ENCODE peak calls at places on chromosomes 6 and 20, in six cellular contexts. I is activated T-helper 2 cell treated with anti-CD3 and anti-CD28 coated beads, Interferon-gamma antibody, Interleukin-2, Interleukin-4, amounts not matched to agents 10 μg/mL and 5 μg/mL and 100 μg/mL, durations not matched to agents 14 hours and 24 hours and 36 hours; J is psoas muscle; P is T-helper 1 cell; H is NAMALWA; S is cardiac muscle cell. X is an unnamed sample.

GRCh38 chr20:64131406-64131805 is 24.0 kb upstream of the NPBWR2 start:
- DNase-seq in I (no peak), H (no peak), J (no peak), P (no peak), S (no peak), X (no peak)

GRCh38 chr6:160042014-160042773 is 73.3 kb downstream of the IGF2R start:
- DNase-seq in H (no peak), I (no peak), S (no peak), J (no peak), P (no peak), X (no peak)

GRCh38 chr20:25247100-25247665 is 702 bp upstream of the PYGB start:
- DNase-seq in S (peak; percentile 85), I (no peak), H (peak; percentile 36), P (no peak), J (peak; percentile 73), X (no peak)

GRCh38 chr6:15905488-15906392 is 223.1 kb upstream of the MYLIP start:
- DNase-seq in H (peak; percentile 15), J (no peak), S (peak; percentile 18), P (no peak), I (no peak), X (no peak)

GRCh38 chr6:52574709-52575489 is 2.0 kb downstream of the TRAM2 start:
- DNase-seq in S (no peak), I (peak; percentile 69), P (peak; percentile 44), H (peak; percentile 18), J (no peak), X (peak; percentile 46)

GRCh38 chr6:31582230-31582601 is at the start of gene LTB:
- DNase-seq in J (no peak), P (peak; percentile 62), S (no peak), I (no peak), H (peak; percentile 65), X (peak; percentile 67)

GRCh38 chr20:48079028-48079427 is 293.7 kb upstream of the SULF2 start:
- DNase-seq in H (no peak), J (no peak), S (no peak), I (no peak), P (no peak), X (no peak)

GRCh38 chr6:845581-845980 is 152.6 kb upstream of the EXOC2 start:
- DNase-seq in I (no peak), H (no peak), S (no peak), P (no peak), J (no peak), X (no peak)

GRCh38 chr6:113565306-113565705 is 291.8 kb upstream of the MARCKS start:
- DNase-seq in P (no peak), S (no peak), J (no peak), I (no peak), H (no peak), X (no peak)

GRCh38 chr6:27630727-27631613 is 158.1 kb upstream of the ZNF184 start:
- DNase-seq in P (no peak), S (peak; percentile 78), H (no peak), J (no peak), I (peak; percentile 37), X (peak; percentile 38)

GRCh38 chr6:74289881-74290280 is 593.9 kb downstream of the CD109 start:
- DNase-seq in P (no peak), S (no peak), I (no peak), J (no peak), H (no peak), X (no peak)

GRCh38 chr6:143187173-143187908 is 126.7 kb downstream of the AIG1 start:
- DNase-seq in P (no peak), I (no peak), S (no peak), J (no peak), H (no peak), X (no peak)

GRCh38 chr20:36644032-36644712 is 1.8 kb downstream of the SLA2 start:
- DNase-seq in J (no peak), S (no peak), H (no peak), I (peak; percentile 38), P (peak; percentile 48), X (peak; percentile 72)

GRCh38 chr6:912871-913663 is 220.1 kb upstream of the EXOC2 start:
- DNase-seq in P (no peak), J (no peak), S (peak; percentile 28), H (no peak), I (no peak), X (no peak)

GRCh38 chr6:2845880-2846208 is 4.2 kb upstream of the SERPINB1 start:
- DNase-seq in H (no peak), S (no peak), I (no peak), P (no peak), J (no peak), X (no peak)

GRCh38 chr6:141675957-141676356 is 456.8 kb upstream of the GJE1 start:
- DNase-seq in J (no peak), I (no peak), P (no peak), H (peak; percentile 7), S (no peak), X (no peak)

GRCh38 chr6:14775528-14775927 is 470.3 kb upstream of the JARID2 start:
- DNase-seq in P (no peak), S (no peak), H (no peak), J (no peak), I (no peak), X (no peak)

GRCh38 chr20:31602779-31603441 is 2.2 kb upstream of the ID1 start:
- DNase-seq in P (no peak), J (no peak), I (peak; percentile 43), H (peak; percentile 92), S (no peak), X (no peak)

GRCh38 chr6:36578030-36578825 is 15.9 kb upstream of the SRSF3 start:
- DNase-seq in I (no peak), H (no peak), J (no peak), P (no peak), S (no peak), X (no peak)

GRCh38 chr20:50528129-50528528 is 17.9 kb downstream of the PTPN1 start:
- DNase-seq in I (no peak), S (no peak), H (no peak), P (no peak), J (no peak), X (no peak)

GRCh38 chr20:53606364-53606985 is 12.8 kb upstream of the ZNF217 start:
- DNase-seq in S (no peak), H (no peak), J (no peak), I (no peak), P (no peak), X (no peak)

GRCh38 chr6:34547921-34548644 is 8.0 kb downstream of the SPDEF start:
- DNase-seq in S (no peak), I (no peak), P (no peak), H (no peak), J (no peak), X (no peak)

GRCh38 chr20:36255445-36255844 is 19.2 kb downstream of the AAR2 start:
- DNase-seq in J (no peak), S (no peak), I (no peak), P (no peak), H (no peak), X (peak; percentile 9)

GRCh38 chr6:151263967-151264366 is 24.2 kb downstream of the AKAP12 start:
- DNase-seq in H (no peak), I (no peak), J (peak; percentile 70), S (no peak), P (no peak), X (no peak)

GRCh38 chr20:8974009-8974708 is 94.7 kb upstream of the PLCB4 start:
- DNase-seq in J (no peak), I (no peak), S (no peak), P (no peak), H (no peak), X (no peak)

GRCh38 chr20:35506872-35507638 is 22.4 kb downstream of the C20orf173 start:
- DNase-seq in S (no peak), I (no peak), P (no peak), J (peak; percentile 22), H (no peak), X (no peak)

GRCh38 chr6:18405477-18406293 is 18.5 kb downstream of the RNF144B start:
- DNase-seq in S (no peak), I (no peak), J (no peak), H (no peak), P (no peak), X (no peak)

GRCh38 chr6:154343473-154344308 is 12.9 kb downstream of the IPCEF1 start:
- DNase-seq in H (peak; percentile 19), S (peak; percentile 40), J (no peak), I (no peak), P (no peak), X (no peak)

GRCh38 chr6:148142821-148143220 is 199.8 kb upstream of the SASH1 start:
- DNase-seq in H (no peak), J (no peak), P (no peak), I (no peak), S (no peak), X (no peak)

GRCh38 chr20:24450646-24451376 is 18.6 kb upstream of the SYNDIG1 start:
- DNase-seq in P (no peak), I (no peak), H (no peak), J (no peak), S (no peak), X (no peak)

GRCh38 chr6:132161283-132161682 is 210.1 kb upstream of the CCN2 start:
- DNase-seq in I (no peak), P (no peak), H (peak; percentile 33), S (peak; percentile 31), J (no peak), X (no peak)

GRCh38 chr6:157452096-157452495 is 71.1 kb downstream of the ZDHHC14 start:
- DNase-seq in S (no peak), P (no peak), J (no peak), H (no peak), I (no peak), X (no peak)

GRCh38 chr6:45900808-45901752 is 114.6 kb downstream of the CLIC5 start:
- DNase-seq in H (no peak), I (no peak), J (no peak), S (no peak), P (no peak), X (no peak)

X was measured in activated naive CD8-positive, alpha-beta T cell treated with anti-CD3 and anti-CD28 coated beads, Interleukin-2, amount 10 ng/mL, durations not matched to agents 7 days and 5 days.